ENCODE peak calls at places on chromosomes 2 and 18, in four cellular contexts. One of them, this sample, is unnamed. For H3K27me3 and H3K4me1, the result is how much of the 10 kb centered on the place peaks cover.

GRCh38 chr18:65206551-65207260 is 544.1 kb upstream of the CDH7 start:
- DNase-seq in heart right ventricle: no peak
- DNase-seq in endothelial cell of umbilical vein: no peak
- DNase-seq in heart left ventricle: no peak
- DNase-seq in this sample: peak

GRCh38 chr2:725464-725863 is 48.3 kb upstream of the TMEM18 start:
- DNase-seq in heart right ventricle: no peak
- DNase-seq in heart left ventricle: no peak
- DNase-seq in endothelial cell of umbilical vein: no peak
- DNase-seq in this sample: no peak

GRCh38 chr2:218423584-218423983 is 4.7 kb downstream of the VIL1 start:
- DNase-seq in heart right ventricle: no peak
- DNase-seq in endothelial cell of umbilical vein: no peak
- DNase-seq in heart left ventricle: no peak
- DNase-seq in this sample: no peak

GRCh38 chr18:8730080-8730827 is 24.9 kb downstream of the MTCL1 start:
- DNase-seq in heart left ventricle: peak
- DNase-seq in endothelial cell of umbilical vein: peak
- DNase-seq in heart right ventricle: peak
- DNase-seq in this sample: peak

GRCh38 chr2:105732096-105732495 is 12.6 kb upstream of the NCK2 start:
- DNase-seq in heart left ventricle: no peak
- DNase-seq in heart right ventricle: no peak
- DNase-seq in endothelial cell of umbilical vein: no peak
- DNase-seq in this sample: no peak

GRCh38 chr2:65198737-65199136 is 28.9 kb upstream of the ACTR2 start:
- DNase-seq in heart left ventricle: peak
- DNase-seq in endothelial cell of umbilical vein: no peak
- DNase-seq in heart right ventricle: no peak
- DNase-seq in this sample: no peak

GRCh38 chr2:72205546-72205863 is 57.8 kb upstream of the CYP26B1 start:
- DNase-seq in endothelial cell of umbilical vein: no peak
- DNase-seq in heart left ventricle: no peak
- DNase-seq in heart right ventricle: no peak
- DNase-seq in this sample: no peak

GRCh38 chr18:22115573-22115972 is 53.8 kb upstream of the GATA6 start:
- DNase-seq in heart left ventricle: no peak
- DNase-seq in endothelial cell of umbilical vein: no peak
- DNase-seq in heart right ventricle: no peak
- DNase-seq in this sample: no peak

GRCh38 chr2:207241198-207241597 is 75.5 kb upstream of the KLF7 start:
- DNase-seq in endothelial cell of umbilical vein: no peak
- DNase-seq in heart right ventricle: no peak
- DNase-seq in heart left ventricle: no peak
- DNase-seq in this sample: no peak

GRCh38 chr2:59301466-59302402 is 1060.6 kb upstream of the FANCL start:
- DNase-seq in endothelial cell of umbilical vein: peak
- DNase-seq in heart left ventricle: peak
- DNase-seq in heart right ventricle: no peak
- DNase-seq in this sample: no peak

GRCh38 chr2:217092710-217093379 is 233.0 kb upstream of the TNP1 start:
- DNase-seq in heart right ventricle: no peak
- DNase-seq in endothelial cell of umbilical vein: peak
- DNase-seq in heart left ventricle: peak
- DNase-seq in this sample: no peak

GRCh38 chr2:222722327-222722946 is 51.0 kb downstream of the MOGAT1 start:
- DNase-seq in heart right ventricle: no peak
- DNase-seq in endothelial cell of umbilical vein: peak
- DNase-seq in heart left ventricle: peak
- DNase-seq in this sample: no peak

GRCh38 chr2:182521453-182522427 is 94.9 kb upstream of the PDE1A start:
- DNase-seq in endothelial cell of umbilical vein: no peak
- DNase-seq in heart left ventricle: no peak
- DNase-seq in heart right ventricle: no peak
- DNase-seq in this sample: no peak

GRCh38 chr2:190637903-190638618 is 10.8 kb upstream of the NAB1 start:
- DNase-seq in endothelial cell of umbilical vein: peak
- DNase-seq in heart right ventricle: peak
- DNase-seq in heart left ventricle: peak
- DNase-seq in this sample: no peak

GRCh38 chr18:12361770-12362378 is 15.2 kb downstream of the AFG3L2 start:
- DNase-seq in heart left ventricle: peak
- DNase-seq in heart right ventricle: peak
- DNase-seq in endothelial cell of umbilical vein: no peak
- DNase-seq in this sample: no peak

GRCh38 chr18:361941-362913 is 94.4 kb upstream of the THOC1 start:
- DNase-seq in endothelial cell of umbilical vein: peak
- DNase-seq in heart left ventricle: peak
- DNase-seq in heart right ventricle: no peak
- DNase-seq in this sample: no peak

GRCh38 chr2:181807526-181807925 is 84.0 kb upstream of the ITPRID2 start:
- DNase-seq in heart left ventricle: no peak
- DNase-seq in heart right ventricle: no peak
- DNase-seq in endothelial cell of umbilical vein: no peak
- DNase-seq in this sample: no peak

DNA sequence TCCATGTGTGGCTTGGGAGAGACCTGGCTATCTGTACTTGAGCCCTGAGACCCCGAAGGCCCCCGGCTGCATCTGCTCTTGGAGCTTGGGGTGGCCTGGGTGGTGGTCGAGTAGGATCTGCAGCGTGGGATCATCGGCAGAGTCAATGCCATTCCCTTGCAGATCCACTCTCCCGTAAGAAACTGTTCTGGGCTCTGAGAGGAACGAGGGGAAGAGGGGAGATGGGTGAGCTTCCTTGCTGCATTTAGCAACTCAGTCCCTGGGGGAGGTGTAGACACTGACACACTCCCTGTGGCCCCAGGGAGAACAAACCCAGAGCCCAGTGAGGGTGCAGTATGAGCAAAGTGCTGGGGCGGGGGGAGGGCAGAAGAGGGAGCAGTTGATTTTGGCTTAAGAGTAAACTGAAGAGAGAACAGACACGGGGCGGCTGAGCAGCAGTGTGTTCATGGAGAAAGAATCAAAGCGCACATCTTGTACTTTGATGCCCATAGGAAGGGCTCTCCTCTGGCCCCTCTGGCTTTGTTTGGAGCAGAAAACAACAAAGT is 8.5 kb downstream of the GREB1 start:
- DNase-seq in heart right ventricle: no peak
- DNase-seq in endothelial cell of umbilical vein: no peak
- DNase-seq in heart left ventricle: no peak
- DNase-seq in this sample: no peak
- H3K27me3 ChIP-seq in heart right ventricle: under half
- H3K27me3 ChIP-seq in endothelial cell of umbilical vein: under half
- H3K27me3 ChIP-seq in heart left ventricle: under half
- H3K27me3 ChIP-seq in this sample: under half

DNA sequence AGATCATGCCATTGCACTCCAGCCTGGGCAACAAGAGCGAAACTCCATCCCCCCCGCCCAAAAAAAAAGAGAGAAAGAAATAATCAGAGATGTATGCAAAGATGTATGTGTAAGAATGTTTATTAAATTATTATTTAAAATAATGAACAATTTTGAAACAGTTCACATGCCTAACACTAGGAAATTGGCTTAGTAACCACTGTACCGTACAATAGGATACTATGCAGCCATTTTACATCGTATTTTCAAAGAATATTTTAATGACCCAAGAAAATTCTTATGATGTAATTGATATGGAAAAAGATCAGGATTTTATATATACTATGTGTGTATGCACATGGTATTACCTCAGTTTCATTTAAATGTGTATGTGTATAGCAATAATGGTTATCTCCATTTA is 190.5 kb downstream of the ZFP36L2 start:
- DNase-seq in heart right ventricle: no peak
- DNase-seq in endothelial cell of umbilical vein: no peak
- DNase-seq in heart left ventricle: no peak
- DNase-seq in this sample: no peak
- H3K4me1 ChIP-seq in heart right ventricle: under half
- H3K4me1 ChIP-seq in endothelial cell of umbilical vein: under half
- H3K4me1 ChIP-seq in heart left ventricle: under half
- H3K4me1 ChIP-seq in this sample: under half

GRCh38 chr2:232502901-232503791 is 15.5 kb upstream of the ECEL1 start:
- DNase-seq in heart left ventricle: no peak
- DNase-seq in heart right ventricle: peak
- DNase-seq in endothelial cell of umbilical vein: no peak
- DNase-seq in this sample: no peak

GRCh38 chr2:232501331-232501771 is 13.7 kb upstream of the ECEL1 start:
- DNase-seq in heart right ventricle: no peak
- DNase-seq in heart left ventricle: no peak
- DNase-seq in endothelial cell of umbilical vein: no peak
- DNase-seq in this sample: no peak

GRCh38 chr2:232503792-232504323 is 16.2 kb upstream of the ECEL1 start:
- DNase-seq in endothelial cell of umbilical vein: no peak
- DNase-seq in heart left ventricle: no peak
- DNase-seq in heart right ventricle: no peak
- DNase-seq in this sample: no peak

GRCh38 chr2:232501794-232502499 is 14.3 kb upstream of the ECEL1 start:
- DNase-seq in heart left ventricle: no peak
- DNase-seq in endothelial cell of umbilical vein: no peak
- DNase-seq in heart right ventricle: no peak
- DNase-seq in this sample: no peak

GRCh38 chr2:232502513-232502900 is 14.9 kb upstream of the ECEL1 start:
- DNase-seq in endothelial cell of umbilical vein: no peak
- DNase-seq in heart left ventricle: no peak
- DNase-seq in heart right ventricle: no peak
- DNase-seq in this sample: no peak
- H3K27me3 ChIP-seq in endothelial cell of umbilical vein: under half
- H3K27me3 ChIP-seq in heart left ventricle: under half
- H3K27me3 ChIP-seq in heart right ventricle: under half
- H3K27me3 ChIP-seq in this sample: half or more

DNA sequence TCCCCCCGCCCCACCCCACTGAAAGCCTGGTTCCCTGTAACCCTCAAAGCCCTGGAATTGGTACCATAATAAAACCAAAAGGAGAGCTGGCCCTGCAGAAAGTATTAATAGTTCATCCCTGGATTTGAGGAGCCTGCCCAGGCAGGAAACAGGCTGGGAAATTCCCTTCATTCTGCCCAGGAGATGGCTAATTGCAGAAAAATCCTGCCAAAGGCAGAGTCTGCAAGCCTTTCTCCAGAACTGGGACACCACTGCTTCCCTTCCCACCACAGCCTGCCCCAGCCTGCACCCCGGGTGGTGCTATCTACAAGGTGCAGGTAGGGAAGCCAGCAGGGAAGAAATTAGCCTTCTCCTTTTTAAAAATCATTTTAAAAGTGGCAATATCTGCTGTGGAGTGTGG is 16.2 kb downstream of the GKN2 start:
- DNase-seq in endothelial cell of umbilical vein: peak
- DNase-seq in heart right ventricle: no peak
- DNase-seq in heart left ventricle: no peak
- DNase-seq in this sample: no peak
- H3K4me1 ChIP-seq in endothelial cell of umbilical vein: under half
- H3K4me1 ChIP-seq in heart right ventricle: under half
- H3K4me1 ChIP-seq in heart left ventricle: under half
- H3K4me1 ChIP-seq in this sample: under half

GRCh38 chr2:176095421-176095820 is 2.9 kb downstream of the HOXD13 start:
- DNase-seq in endothelial cell of umbilical vein: no peak
- DNase-seq in heart left ventricle: no peak
- DNase-seq in heart right ventricle: no peak
- DNase-seq in this sample: no peak
- H3K27me3 ChIP-seq in endothelial cell of umbilical vein: half or more
- H3K27me3 ChIP-seq in heart left ventricle: half or more
- H3K27me3 ChIP-seq in heart right ventricle: half or more
- H3K27me3 ChIP-seq in this sample: half or more

DNA sequence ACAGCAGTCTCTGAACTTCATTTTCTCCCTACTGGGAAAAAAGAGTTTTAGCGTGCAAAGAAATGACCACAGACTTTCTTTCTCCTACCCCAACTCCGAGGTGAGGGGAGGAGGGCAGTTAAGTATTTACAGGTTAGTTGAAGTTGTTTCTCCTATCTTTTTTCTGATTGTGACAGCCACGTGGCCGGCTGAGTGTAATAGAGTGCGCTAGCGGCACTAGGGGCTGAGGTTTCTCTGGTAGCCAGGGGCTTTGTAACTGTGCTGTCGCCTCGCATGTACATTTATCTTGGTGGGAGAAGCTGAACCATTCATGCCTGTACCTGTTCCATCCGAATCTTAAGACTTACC is 214.1 kb upstream of the STON1 start:
- DNase-seq in endothelial cell of umbilical vein: peak
- DNase-seq in heart right ventricle: no peak
- DNase-seq in heart left ventricle: no peak
- DNase-seq in this sample: peak
- H3K4me1 ChIP-seq in endothelial cell of umbilical vein: under half
- H3K4me1 ChIP-seq in heart right ventricle: under half
- H3K4me1 ChIP-seq in heart left ventricle: under half
- H3K4me1 ChIP-seq in this sample: under half

GRCh38 chr2:176155341-176156044 is 1.6 kb upstream of the HOXD3 start:
- DNase-seq in heart left ventricle: no peak
- DNase-seq in heart right ventricle: no peak
- DNase-seq in endothelial cell of umbilical vein: no peak
- DNase-seq in this sample: no peak
- H3K27me3 ChIP-seq in heart left ventricle: half or more
- H3K27me3 ChIP-seq in heart right ventricle: half or more
- H3K27me3 ChIP-seq in endothelial cell of umbilical vein: under half
- H3K27me3 ChIP-seq in this sample: half or more

DNA sequence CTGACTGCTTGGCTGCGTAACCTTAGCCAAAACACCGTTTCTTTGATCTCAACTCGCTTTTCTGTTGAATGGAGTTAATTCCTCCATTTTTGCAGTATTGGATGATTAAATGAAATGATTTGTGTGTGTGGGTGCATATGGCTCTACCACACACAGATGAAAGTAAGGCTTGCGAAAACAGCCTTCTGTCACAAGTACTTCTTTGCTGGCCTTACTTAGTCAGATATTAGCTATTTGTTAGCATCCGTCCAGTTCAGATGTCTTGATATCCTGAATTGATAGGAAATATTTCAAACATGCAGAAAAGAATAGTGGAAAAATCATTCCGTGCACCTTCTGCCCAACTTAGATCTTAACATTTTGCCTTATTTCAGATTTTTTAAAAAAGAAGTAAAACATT is 21.8 kb downstream of the NCOA1 start:
- DNase-seq in endothelial cell of umbilical vein: no peak
- DNase-seq in heart left ventricle: no peak
- DNase-seq in heart right ventricle: no peak
- DNase-seq in this sample: no peak
- H3K4me1 ChIP-seq in endothelial cell of umbilical vein: under half
- H3K4me1 ChIP-seq in heart left ventricle: half or more
- H3K4me1 ChIP-seq in heart right ventricle: half or more
- H3K4me1 ChIP-seq in this sample: under half

This sample was measured in lower lobe of right lung.